ENCODE peak calls at places on chromosome 10, in four cellular contexts. One of them, this sample, is unnamed.
A peak's percentile ranks its signal among the peaks of the same experiment; 100 is the strongest.

GRCh38 chr10:112981553-112981952 is 31.5 kb downstream of the TCF7L2 start:
- DNase-seq in IMR-90: no peak
- DNase-seq in hepatocyte: no peak
- DNase-seq in K562: no peak
- DNase-seq in this sample: no peak

GRCh38 chr10:42924484-42924883 is 141.9 kb downstream of the BMS1 start:
- DNase-seq in IMR-90: no peak
- DNase-seq in hepatocyte: no peak
- DNase-seq in K562: no peak
- DNase-seq in this sample: no peak

GRCh38 chr10:3222068-3222467 is 49.5 kb upstream of the PITRM1 start:
- DNase-seq in IMR-90: no peak
- DNase-seq in hepatocyte: no peak
- DNase-seq in K562: peak; percentile 49
- DNase-seq in this sample: peak; percentile 62

GRCh38 chr10:112562803-112563663 is 116.0 kb downstream of the VTI1A start:
- DNase-seq in IMR-90: peak; percentile 43
- DNase-seq in hepatocyte: peak; percentile 8
- DNase-seq in K562: no peak
- DNase-seq in this sample: no peak

GRCh38 chr10:77479586-77479985 is 158.0 kb downstream of the KCNMA1 start:
- DNase-seq in IMR-90: no peak
- DNase-seq in hepatocyte: no peak
- DNase-seq in K562: no peak
- DNase-seq in this sample: no peak

GRCh38 chr10:63140077-63140476 is 6.9 kb downstream of the NRBF2 start:
- DNase-seq in IMR-90: no peak
- DNase-seq in hepatocyte: no peak
- DNase-seq in K562: no peak
- DNase-seq in this sample: peak; percentile 21

GRCh38 chr10:22339761-22340361 is 5.4 kb upstream of the SPAG6 start:
- DNase-seq in IMR-90: no peak
- DNase-seq in hepatocyte: no peak
- DNase-seq in K562: no peak
- DNase-seq in this sample: no peak

GRCh38 chr10:110442746-110443145 is 55.0 kb upstream of the DUSP5 start:
- DNase-seq in IMR-90: no peak
- DNase-seq in hepatocyte: no peak
- DNase-seq in K562: no peak
- DNase-seq in this sample: no peak

GRCh38 chr10:59057350-59057749 is 119.1 kb upstream of the PHYHIPL start:
- DNase-seq in IMR-90: no peak
- DNase-seq in hepatocyte: no peak
- DNase-seq in K562: no peak
- DNase-seq in this sample: no peak

GRCh38 chr10:97047327-97047726 is 138.4 kb downstream of the SLIT1 start:
- DNase-seq in IMR-90: no peak
- DNase-seq in hepatocyte: no peak
- DNase-seq in K562: no peak
- DNase-seq in this sample: no peak

GRCh38 chr10:89327803-89328441 is at the start of gene IFIT3:
- DNase-seq in IMR-90: peak; percentile 96
- DNase-seq in hepatocyte: peak; percentile 70
- DNase-seq in K562: peak; percentile 71
- DNase-seq in this sample: no peak

GRCh38 chr10:71334228-71334791 is 15.3 kb downstream of the SLC29A3 start:
- DNase-seq in IMR-90: no peak
- DNase-seq in hepatocyte: no peak
- DNase-seq in K562: no peak
- DNase-seq in this sample: no peak

GRCh38 chr10:52949899-52950298 is 177.3 kb upstream of the MBL2 start:
- DNase-seq in IMR-90: no peak
- DNase-seq in hepatocyte: peak; percentile 23
- DNase-seq in K562: no peak
- DNase-seq in this sample: no peak

GRCh38 chr10:120746016-120746755 is 105.0 kb upstream of the WDR11 start:
- DNase-seq in IMR-90: no peak
- DNase-seq in hepatocyte: no peak
- DNase-seq in K562: no peak
- DNase-seq in this sample: no peak

GRCh38 chr10:70145166-70145665 is 1.3 kb downstream of the TYSND1 start:
- DNase-seq in IMR-90: no peak
- DNase-seq in hepatocyte: no peak
- DNase-seq in K562: no peak
- DNase-seq in this sample: no peak

GRCh38 chr10:97234403-97234802 is 48.6 kb upstream of the SLIT1 start:
- DNase-seq in IMR-90: peak; percentile 64
- DNase-seq in hepatocyte: peak; percentile 41
- DNase-seq in K562: peak; percentile 32
- DNase-seq in this sample: peak; percentile 61

GRCh38 chr10:125127986-125128385 is 32.4 kb downstream of the CTBP2 start:
- DNase-seq in IMR-90: no peak
- DNase-seq in hepatocyte: no peak
- DNase-seq in K562: no peak
- DNase-seq in this sample: no peak

GRCh38 chr10:46547881-46548780 is 8.3 kb downstream of the GPRIN2 start:
- DNase-seq in IMR-90: peak; percentile 51
- DNase-seq in hepatocyte: no peak
- DNase-seq in K562: no peak
- DNase-seq in this sample: no peak

GRCh38 chr10:69088801-69089501 is 1.0 kb downstream of the SRGN start:
- DNase-seq in IMR-90: peak; percentile 52
- DNase-seq in hepatocyte: no peak
- DNase-seq in K562: peak; percentile 92
- DNase-seq in this sample: peak; percentile 70

GRCh38 chr10:27679996-27680395 is 65.6 kb downstream of the MKX start:
- DNase-seq in IMR-90: no peak
- DNase-seq in hepatocyte: peak; percentile 8
- DNase-seq in K562: no peak
- DNase-seq in this sample: no peak

GRCh38 chr10:43942096-43942885 is 293.6 kb upstream of the ZNF32 start:
- DNase-seq in IMR-90: no peak
- DNase-seq in hepatocyte: no peak
- DNase-seq in K562: no peak
- DNase-seq in this sample: peak; percentile 58

GRCh38 chr10:73366381-73367298 is 8.0 kb upstream of the CFAP70 start:
- DNase-seq in IMR-90: no peak
- DNase-seq in hepatocyte: no peak
- DNase-seq in K562: peak; percentile 85
- DNase-seq in this sample: no peak

GRCh38 chr10:99983280-99983988 is 26.3 kb downstream of the DNMBP start:
- DNase-seq in IMR-90: peak; percentile 79
- DNase-seq in hepatocyte: peak; percentile 52
- DNase-seq in K562: peak; percentile 47
- DNase-seq in this sample: peak; percentile 74

GRCh38 chr10:3118621-3119020 is 51.3 kb downstream of the PFKP start:
- DNase-seq in IMR-90: no peak
- DNase-seq in hepatocyte: no peak
- DNase-seq in K562: no peak
- DNase-seq in this sample: no peak

GRCh38 chr10:36171546-36171945 is 529.5 kb upstream of the FZD8 start:
- DNase-seq in IMR-90: no peak
- DNase-seq in hepatocyte: peak; percentile 8
- DNase-seq in K562: no peak
- DNase-seq in this sample: no peak

GRCh38 chr10:77436257-77436780 is 201.3 kb downstream of the KCNMA1 start:
- DNase-seq in IMR-90: peak; percentile 64
- DNase-seq in hepatocyte: no peak
- DNase-seq in K562: no peak
- DNase-seq in this sample: no peak

GRCh38 chr10:70602665-70603438 is at the start of gene PRF1:
- DNase-seq in IMR-90: no peak
- DNase-seq in hepatocyte: no peak
- DNase-seq in K562: peak; percentile 65
- DNase-seq in this sample: no peak

GRCh38 chr10:114017873-114018272 is 25.8 kb upstream of the ADRB1 start:
- DNase-seq in IMR-90: no peak
- DNase-seq in hepatocyte: no peak
- DNase-seq in K562: no peak
- DNase-seq in this sample: no peak

GRCh38 chr10:11610151-11610854 is 1.1 kb downstream of the USP6NL start:
- DNase-seq in IMR-90: no peak
- DNase-seq in hepatocyte: no peak
- DNase-seq in K562: no peak
- DNase-seq in this sample: peak; percentile 65

GRCh38 chr10:119313645-119314044 is 106.3 kb downstream of the GRK5 start:
- DNase-seq in IMR-90: no peak
- DNase-seq in hepatocyte: no peak
- DNase-seq in K562: peak; percentile 17
- DNase-seq in this sample: no peak

DNA sequence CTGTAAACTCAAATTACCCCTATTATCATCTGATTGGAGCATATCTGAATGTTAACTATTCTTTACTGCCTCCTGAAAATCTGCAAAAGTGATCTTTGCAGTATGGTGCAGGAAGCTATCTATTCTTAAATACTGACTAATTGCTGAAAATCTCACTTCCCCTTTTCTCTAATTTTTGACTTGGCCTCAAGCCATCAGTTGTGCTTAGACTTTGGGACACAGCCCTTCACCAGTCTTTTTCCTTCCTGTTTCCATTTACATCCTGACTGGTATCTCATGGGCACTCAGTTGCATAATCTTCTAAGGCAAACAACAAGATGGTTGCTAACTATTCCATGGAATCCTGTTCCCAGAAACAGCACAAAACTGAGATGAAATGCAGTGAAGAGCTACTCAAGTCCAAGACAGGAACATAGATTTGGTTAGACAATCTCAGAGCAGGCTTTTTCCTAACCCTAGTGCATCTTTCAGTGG is 228.5 kb downstream of the SORCS1 start:
- DNase-seq in IMR-90: no peak
- DNase-seq in hepatocyte: no peak
- DNase-seq in K562: no peak
- DNase-seq in this sample: peak; percentile 69
- H3K4me1 ChIP-seq in IMR-90: no peaks in the 10 kb centered on the region
- H3K4me1 ChIP-seq in hepatocyte: peaks cover 10% of the 10 kb centered on the region
- H3K4me1 ChIP-seq in K562: no peaks in the 10 kb centered on the region
- H3K4me1 ChIP-seq in this sample: peaks cover 8% of the 10 kb centered on the region

DNA sequence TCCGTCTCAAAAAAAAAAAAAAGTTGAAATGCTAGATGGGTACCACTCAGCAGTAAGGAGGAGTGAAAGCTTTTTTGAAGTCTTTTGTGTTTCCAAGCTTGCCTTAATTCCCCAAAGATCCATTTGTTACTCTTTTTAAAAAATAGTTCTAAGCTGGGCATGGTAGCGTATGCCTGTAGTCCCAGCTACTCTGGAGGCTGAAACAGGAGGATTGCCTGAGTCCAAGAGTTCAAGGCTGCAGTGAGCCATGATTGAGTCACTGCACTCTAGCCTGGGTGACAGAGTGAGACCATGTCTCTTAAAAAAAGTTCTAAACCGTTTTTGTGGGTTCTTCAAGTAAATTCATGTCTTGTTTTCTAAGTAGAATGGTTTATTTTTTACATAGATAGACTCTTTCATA is 5.3 kb downstream of the TBC1D12 start:
- DNase-seq in IMR-90: no peak
- DNase-seq in hepatocyte: no peak
- DNase-seq in K562: no peak
- DNase-seq in this sample: no peak
- H3K4me1 ChIP-seq in IMR-90: peaks cover 3% of the 10 kb centered on the region
- H3K4me1 ChIP-seq in hepatocyte: peaks cover 5% of the 10 kb centered on the region
- H3K4me1 ChIP-seq in K562: peaks cover 9% of the 10 kb centered on the region
- H3K4me1 ChIP-seq in this sample: no peaks in the 10 kb centered on the region

GRCh38 chr10:102770792-102771191 is 27.0 kb downstream of the WBP1L start:
- DNase-seq in IMR-90: peak; percentile 61
- DNase-seq in hepatocyte: no peak
- DNase-seq in K562: no peak
- DNase-seq in this sample: no peak
- H3K4me1 ChIP-seq in IMR-90: peaks cover 17% of the 10 kb centered on the region
- H3K4me1 ChIP-seq in hepatocyte: peaks cover 47% of the 10 kb centered on the region
- H3K4me1 ChIP-seq in K562: peaks cover 14% of the 10 kb centered on the region
- H3K4me1 ChIP-seq in this sample: peaks cover 34% of the 10 kb centered on the region

GRCh38 chr10:5560142-5560843 is 35.5 kb downstream of the CALML3 start:
- DNase-seq in IMR-90: no peak
- DNase-seq in hepatocyte: no peak
- DNase-seq in K562: peak; percentile 59
- DNase-seq in this sample: no peak
- H3K4me1 ChIP-seq in IMR-90: peaks cover 35% of the 10 kb centered on the region
- H3K4me1 ChIP-seq in hepatocyte: peaks cover 27% of the 10 kb centered on the region
- H3K4me1 ChIP-seq in K562: peaks cover 51% of the 10 kb centered on the region
- H3K4me1 ChIP-seq in this sample: peaks cover 10% of the 10 kb centered on the region

DNA sequence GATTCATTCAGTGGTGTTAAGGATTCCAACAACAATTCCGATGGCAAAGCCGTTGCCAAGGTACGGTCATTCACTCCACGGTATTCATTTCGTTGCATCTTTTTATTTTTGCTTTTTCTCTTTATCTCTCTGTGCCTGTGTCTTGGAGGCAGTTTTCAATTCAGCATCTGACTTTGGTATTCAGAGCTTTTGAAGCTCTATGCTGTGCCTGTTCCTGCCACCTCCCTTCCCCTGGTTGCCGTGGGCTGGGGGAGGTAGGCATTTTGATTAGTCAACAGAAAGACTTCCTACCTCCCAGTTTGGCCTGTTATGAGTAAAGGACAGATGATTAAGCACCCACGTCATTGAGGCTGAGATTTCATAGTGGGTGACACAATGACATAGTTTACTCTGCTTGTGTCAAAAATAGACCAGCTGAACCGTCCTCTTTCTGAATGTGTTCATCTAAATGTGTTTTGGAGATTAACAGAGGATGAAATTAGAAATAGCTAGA is 149.5 kb downstream of the ARID5B start:
- DNase-seq in IMR-90: peak; percentile 96
- DNase-seq in hepatocyte: peak; percentile 67
- DNase-seq in K562: peak; percentile 55
- DNase-seq in this sample: no peak
- H3K4me1 ChIP-seq in IMR-90: peaks cover 22% of the 10 kb centered on the region
- H3K4me1 ChIP-seq in hepatocyte: peaks cover 47% of the 10 kb centered on the region
- H3K4me1 ChIP-seq in K562: peaks cover 5% of the 10 kb centered on the region
- H3K4me1 ChIP-seq in this sample: peaks cover 65% of the 10 kb centered on the region

DNA sequence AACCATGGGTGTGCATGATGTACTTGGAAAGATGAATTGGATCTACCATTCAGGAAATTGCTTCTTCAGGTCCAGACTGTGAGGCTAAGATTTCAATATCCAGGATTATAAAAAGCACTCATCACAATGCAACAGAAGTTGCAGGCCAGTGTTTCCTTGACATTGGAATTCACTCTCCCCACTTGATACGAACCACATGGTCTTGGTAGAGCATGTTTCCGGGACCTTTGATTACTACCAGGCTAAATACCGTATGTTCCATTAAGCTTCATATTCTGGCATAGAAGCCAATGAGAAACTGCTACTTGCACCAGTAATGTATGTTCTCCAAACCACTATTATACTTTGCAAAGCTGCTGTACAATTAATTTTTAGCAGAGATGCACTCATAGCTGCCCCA is 8.2 kb downstream of the FRMD4A start:
- DNase-seq in IMR-90: no peak
- DNase-seq in hepatocyte: no peak
- DNase-seq in K562: no peak
- DNase-seq in this sample: no peak
- H3K4me1 ChIP-seq in IMR-90: no peaks in the 10 kb centered on the region
- H3K4me1 ChIP-seq in hepatocyte: no peaks in the 10 kb centered on the region
- H3K4me1 ChIP-seq in K562: no peaks in the 10 kb centered on the region
- H3K4me1 ChIP-seq in this sample: no peaks in the 10 kb centered on the region